ENCODE peak calls at places on chromosomes 5 and 9, in nine cellular contexts. U is IMR-90; L is aorta; B is pancreas; H is heart right ventricle; D is HCT116; S is CD4-positive, CD25-positive, alpha-beta regulatory T cell; P is GM12878; W is naive thymus-derived CD4-positive, alpha-beta T cell. Z is an unnamed sample.

GRCh38 chr5:19713740-19714139 is 274.3 kb downstream of the CDH18 start:
- DNase-seq in U (no peak), L (no peak), B (no peak), H (no peak), D (no peak), S (no peak), P (no peak), W (no peak), Z (no peak)

GRCh38 chr5:6758201-6758600 is 45.0 kb downstream of the TENT4A start:
- DNase-seq in U (no peak), L (no peak), B (no peak), H (no peak), D (no peak), S (no peak), P (no peak), W (no peak), Z (no peak)

GRCh38 chr5:133372306-133373008 is 239.9 kb downstream of the FSTL4 start:
- DNase-seq in U (no peak), L (no peak), B (no peak), H (no peak), D (no peak), S (no peak), P (no peak), W (no peak), Z (no peak)

GRCh38 chr5:74632947-74633356 is 7.6 kb downstream of the ENC1 start:
- DNase-seq in U (peak; percentile 81), L (no peak), B (no peak), H (no peak), D (peak; percentile 57), S (no peak), P (no peak), W (no peak), Z (peak; percentile 65)

GRCh38 chr5:14582797-14583137 is 1.2 kb downstream of the OTULINL start:
- DNase-seq in U (no peak), L (no peak), B (no peak), H (no peak), D (no peak), S (no peak), P (no peak), W (no peak), Z (no peak)

GRCh38 chr5:180825768-180826525 is 23.3 kb upstream of the MGAT1 start:
- DNase-seq in U (peak; percentile 85), L (peak; percentile 76), B (peak; percentile 86), H (no peak), D (no peak), S (no peak), P (no peak), W (no peak), Z (peak; percentile 69)

GRCh38 chr5:176597417-176598389 is 12.3 kb downstream of the GPRIN1 start:
- DNase-seq in U (no peak), L (no peak), B (no peak), H (no peak), D (no peak), S (peak; percentile 27), P (no peak), W (no peak), Z (no peak)

GRCh38 chr9:134130503-134131375 is 5.1 kb upstream of the WDR5 start:
- DNase-seq in U (peak; percentile 11), L (peak; percentile 85), B (peak; percentile 87), H (peak; percentile 71), D (no peak), S (no peak), P (no peak), W (no peak), Z (no peak)

GRCh38 chr9:111839387-111839786 is 44.6 kb upstream of the SHOC1 start:
- DNase-seq in U (peak; percentile 49), L (peak; percentile 57), B (no peak), H (no peak), D (no peak), S (no peak), P (peak; percentile 39), W (no peak), Z (no peak)

GRCh38 chr5:149420509-149421371 is 41.6 kb upstream of the IL17B start:
- DNase-seq in U (peak; percentile 94), L (no peak), B (no peak), H (no peak), D (no peak), S (no peak), P (no peak), W (no peak), Z (no peak)

GRCh38 chr5:1810581-1811101 is 9.4 kb downstream of the NDUFS6 start:
- DNase-seq in U (no peak), L (no peak), B (no peak), H (no peak), D (no peak), S (no peak), P (no peak), W (no peak), Z (no peak)
- H3K36me3 ChIP-seq in U (peaks cover 66% of the 10 kb centered on the region), L (no peaks in the 10 kb centered on the region), B (no peaks in the 10 kb centered on the region), H (peaks cover 35% of the 10 kb centered on the region), D (peaks cover 58% of the 10 kb centered on the region), S (peaks cover 94% of the 10 kb centered on the region), P (peaks cover 23% of the 10 kb centered on the region), W (peaks cover 91% of the 10 kb centered on the region), Z (peaks cover 99% of the 10 kb centered on the region)

DNA sequence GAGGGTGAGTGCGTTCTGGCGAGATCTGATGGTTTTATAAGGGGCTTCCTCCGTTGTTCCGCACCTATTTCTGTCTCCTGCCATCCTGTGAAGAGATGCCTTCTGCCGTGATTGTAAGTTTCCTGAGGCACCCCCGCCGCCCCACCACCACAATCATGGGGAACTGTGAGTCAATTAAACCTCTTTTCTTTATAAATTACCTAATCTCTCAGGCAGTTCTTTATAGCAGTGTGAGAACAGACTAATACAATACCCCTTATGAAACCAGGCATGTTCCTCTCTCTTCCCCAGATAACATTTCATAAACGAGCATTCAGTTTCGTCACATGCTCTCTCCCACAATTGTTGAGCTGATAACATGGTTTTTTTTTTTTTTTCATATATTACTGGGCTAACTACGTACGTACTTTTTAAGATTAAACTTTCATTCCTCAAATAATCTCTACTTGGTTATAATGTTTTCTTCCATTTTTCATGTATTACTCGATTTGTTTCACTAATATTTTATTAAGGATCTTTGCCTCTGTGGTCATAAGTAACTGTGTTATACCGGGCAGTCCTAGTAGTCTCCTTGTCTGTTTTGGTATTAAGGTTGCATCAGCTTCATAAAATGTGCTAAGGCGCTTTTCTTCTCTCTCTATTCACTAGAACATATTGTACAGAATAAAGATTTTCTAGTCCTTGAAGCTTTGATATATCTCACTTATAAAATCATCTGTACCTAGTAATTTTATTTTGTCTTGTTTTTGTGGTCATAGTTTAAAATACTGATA is 64.9 kb upstream of the MVB12B start:
- DNase-seq in U (no peak), L (no peak), B (no peak), H (no peak), D (no peak), S (no peak), P (no peak), W (no peak), Z (no peak)
- H3K27me3 ChIP-seq in U (peaks cover 16% of the 10 kb centered on the region), L (no peaks in the 10 kb centered on the region), B (no peaks in the 10 kb centered on the region), H (peaks cover 41% of the 10 kb centered on the region), D (no peaks in the 10 kb centered on the region), S (peaks cover 20% of the 10 kb centered on the region), P (no peaks in the 10 kb centered on the region), W (no peaks in the 10 kb centered on the region), Z (peaks cover 32% of the 10 kb centered on the region)

DNA sequence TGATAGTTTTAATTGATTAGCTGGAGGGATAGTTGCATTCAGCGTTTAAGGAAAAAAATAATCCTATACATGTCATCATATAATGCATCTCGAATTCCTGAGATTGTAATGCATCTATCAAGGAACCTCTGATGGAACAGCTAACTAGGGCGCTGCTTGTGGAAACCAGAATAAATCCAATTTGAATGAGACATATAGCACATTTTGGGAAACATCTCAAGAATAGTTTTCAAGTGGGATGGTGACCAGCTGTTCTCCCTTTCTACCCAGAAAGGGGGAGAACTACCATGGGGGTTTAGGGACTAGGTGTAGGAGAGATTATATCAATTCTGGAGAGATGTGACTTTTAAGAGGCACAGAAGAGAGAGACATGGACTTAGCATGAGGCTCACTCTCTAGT is 319.3 kb upstream of the BRINP1 start:
- DNase-seq in U (no peak), L (no peak), B (no peak), H (no peak), D (no peak), S (no peak), P (no peak), W (no peak), Z (no peak)
- H3K27ac ChIP-seq in U (no peak overlapping the region), L (no peak overlapping the region), B (no peak overlapping the region), H (no peak overlapping the region), D (no peak overlapping the region), S (no peak overlapping the region), P (no peak overlapping the region), W (no peak overlapping the region), Z (no peak overlapping the region)

GRCh38 chr5:78588517-78588916 is 60.1 kb downstream of the LHFPL2 start:
- DNase-seq in U (no peak), L (no peak), B (no peak), H (no peak), D (no peak), S (no peak), P (no peak), W (no peak), Z (no peak)

GRCh38 chr5:78591972-78592700 is 56.4 kb downstream of the LHFPL2 start:
- DNase-seq in U (no peak), L (no peak), B (no peak), H (no peak), D (no peak), S (no peak), P (peak; percentile 63), W (no peak), Z (no peak)

GRCh38 chr5:78587775-78588291 is 60.7 kb downstream of the LHFPL2 start:
- DNase-seq in U (peak; percentile 79), L (no peak), B (no peak), H (no peak), D (no peak), S (no peak), P (no peak), W (no peak), Z (no peak)

GRCh38 chr5:78591227-78591626 is 57.3 kb downstream of the LHFPL2 start:
- DNase-seq in U (peak; percentile 96), L (no peak), B (no peak), H (no peak), D (peak; percentile 36), S (no peak), P (no peak), W (no peak), Z (peak; percentile 56)

DNA sequence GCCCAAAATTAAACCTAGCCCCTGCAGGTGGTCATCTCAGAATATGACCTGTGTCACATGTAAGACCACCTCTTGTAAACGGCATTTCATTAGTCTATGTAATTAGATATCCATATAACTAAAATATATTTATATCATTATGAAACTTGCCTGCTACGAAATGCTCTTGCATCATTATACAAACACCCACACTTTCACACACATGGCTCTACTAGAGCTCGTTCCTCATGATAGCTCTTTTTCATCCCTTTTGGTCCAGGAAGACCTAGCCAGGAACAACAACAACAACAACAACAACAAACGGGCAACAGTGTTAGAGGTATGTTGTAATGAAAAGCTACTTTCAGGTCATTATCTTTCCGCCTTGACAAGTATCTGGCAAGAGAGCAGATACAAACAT is 58.6 kb downstream of the LHFPL2 start:
- DNase-seq in U (no peak), L (no peak), B (no peak), H (no peak), D (no peak), S (no peak), P (no peak), W (no peak), Z (no peak)
- H3K36me3 ChIP-seq in U (peaks cover 7% of the 10 kb centered on the region), L (no peaks in the 10 kb centered on the region), B (no peaks in the 10 kb centered on the region), H (no peaks in the 10 kb centered on the region), D (no peaks in the 10 kb centered on the region), S (no peaks in the 10 kb centered on the region), P (peaks cover under 1% of the 10 kb centered on the region), W (no peaks in the 10 kb centered on the region), Z (peaks cover 4% of the 10 kb centered on the region)

DNA sequence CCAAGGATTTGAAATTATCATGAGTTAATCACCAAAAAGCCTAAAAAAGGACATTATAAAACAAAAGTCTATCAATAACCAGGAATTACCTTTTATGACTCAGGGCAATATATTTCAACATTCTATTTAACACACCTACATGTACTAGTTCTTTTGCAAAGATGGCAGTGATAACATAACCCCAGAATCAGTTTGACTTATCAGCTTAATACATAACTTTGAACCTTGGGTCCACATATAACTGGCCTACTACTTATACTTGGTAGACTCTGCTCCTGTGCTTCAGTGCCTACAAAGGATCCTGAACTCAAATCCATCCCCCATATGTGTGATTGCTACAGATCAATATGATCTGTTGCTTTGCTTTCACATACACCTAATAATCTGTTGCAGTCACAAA is 25.7 kb downstream of the DEPDC1B start:
- DNase-seq in U (no peak), L (no peak), B (no peak), H (no peak), D (no peak), S (no peak), P (no peak), W (no peak), Z (no peak)
- H3K27me3 ChIP-seq in U (no peaks in the 10 kb centered on the region), L (no peaks in the 10 kb centered on the region), B (no peaks in the 10 kb centered on the region), H (no peaks in the 10 kb centered on the region), D (no peaks in the 10 kb centered on the region), S (no peaks in the 10 kb centered on the region), P (no peaks in the 10 kb centered on the region), W (no peaks in the 10 kb centered on the region), Z (no peaks in the 10 kb centered on the region)